ENCODE peak calls at places on chromosomes 6 and 20, in five cellular contexts. T is GM12865; E is CD8-positive, alpha-beta memory T cell; W is M059J; O is activated T-helper 1 cell treated with anti-CD3 and anti-CD28 coated beads, Interleukin-2, amount 50 U/mL, for 16 hours. Q is an unnamed sample.

GRCh38 chr6:15341311-15341710 is 95.4 kb downstream of the JARID2 start:
- DNase-seq in W (peak), T (no peak), O (no peak), E (no peak), Q (no peak)

GRCh38 chr6:75458895-75459294 is 34.7 kb downstream of the FILIP1 start:
- DNase-seq in E (no peak), T (no peak), O (no peak), W (peak), Q (no peak)

GRCh38 chr20:47492284-47492683 is 9.4 kb upstream of the NCOA3 start:
- DNase-seq in T (no peak), W (no peak), O (no peak), E (no peak), Q (no peak)

GRCh38 chr6:25346064-25346463 is 66.9 kb downstream of the CARMIL1 start:
- DNase-seq in W (no peak), E (no peak), O (no peak), T (no peak), Q (no peak)

GRCh38 chr6:157528931-157529653 is 148.1 kb downstream of the ZDHHC14 start:
- DNase-seq in T (no peak), E (no peak), W (peak), O (no peak), Q (no peak)

GRCh38 chr6:142240203-142240602 is 61.6 kb upstream of the ADGRG6 start:
- DNase-seq in E (no peak), O (no peak), W (no peak), T (no peak), Q (no peak)

GRCh38 chr6:113392551-113393055 is 464.5 kb upstream of the MARCKS start:
- DNase-seq in W (peak), O (no peak), T (no peak), E (no peak), Q (no peak)

GRCh38 chr20:57509665-57510237 is 15.2 kb downstream of the CTCFL start:
- DNase-seq in O (no peak), T (peak), E (no peak), W (peak), Q (no peak)

GRCh38 chr6:167711784-167712183 is 114.9 kb upstream of the AFDN start:
- DNase-seq in E (no peak), W (no peak), T (no peak), O (no peak), Q (no peak)

GRCh38 chr6:15401769-15402250 is 155.9 kb downstream of the JARID2 start:
- DNase-seq in T (no peak), W (no peak), O (no peak), E (no peak), Q (no peak)

GRCh38 chr20:50642288-50642803 is 49.0 kb downstream of the RIPOR3 start:
- DNase-seq in T (no peak), E (no peak), W (peak), O (no peak), Q (no peak)

GRCh38 chr6:13992417-13993055 is 67.8 kb downstream of the RNF182 start:
- DNase-seq in W (peak), E (no peak), T (no peak), O (no peak), Q (no peak)

GRCh38 chr6:32244270-32244669 is 20.4 kb upstream of the NOTCH4 start:
- DNase-seq in T (no peak), O (no peak), E (no peak), W (no peak), Q (no peak)

Q was measured in effector CD8-positive, alpha-beta T cell.